ENCODE peak calls at places on chromosomes 3 and 15, in six cellular contexts. D is H1, B is cardiac fibroblast, I is GM12865, M is choroid plexus epithelial cell, W is epithelial cell of proximal tubule. Z is an unnamed sample.

GRCh38 chr3:49465269-49466034 is 4.6 kb upstream of the DAG1 start:
- DNase-seq in W (no peak), B (no peak), M (no peak), D (no peak), I (no peak), Z (no peak)

GRCh38 chr15:51093865-51094605 is 671 bp downstream of the TNFAIP8L3 start:
- DNase-seq in M (peak; percentile 47), W (no peak), I (no peak), B (peak; percentile 66), D (peak; percentile 64), Z (no peak)

GRCh38 chr3:189001559-189001958 is 170.2 kb upstream of the TPRG1 start:
- DNase-seq in B (peak; percentile 85), M (peak; percentile 52), I (no peak), W (peak; percentile 43), D (no peak), Z (peak; percentile 41)

GRCh38 chr3:194007598-194008337 is 128.2 kb upstream of the HES1 start:
- DNase-seq in W (no peak), B (no peak), M (no peak), D (no peak), I (no peak), Z (no peak)

GRCh38 chr3:106628407-106628806 is 748.8 kb upstream of the CCDC54 start:
- DNase-seq in I (no peak), M (peak; percentile 79), D (no peak), B (peak; percentile 72), W (no peak), Z (peak; percentile 9)

GRCh38 chr15:72851586-72851985 is 68.0 kb upstream of the ADPGK start:
- DNase-seq in M (no peak), D (no peak), I (no peak), B (no peak), W (no peak), Z (no peak)

GRCh38 chr15:42016971-42017370 is 3.9 kb downstream of the PLA2G4E start:
- DNase-seq in I (no peak), W (no peak), M (no peak), D (no peak), B (no peak), Z (no peak)

GRCh38 chr15:40486066-40486770 is 15.4 kb downstream of the CHST14 start:
- DNase-seq in D (no peak), M (no peak), B (no peak), W (no peak), I (peak; percentile 63), Z (no peak)

GRCh38 chr3:48086736-48087470 is 70.7 kb upstream of the MAP4 start:
- DNase-seq in W (peak; percentile 29), B (peak; percentile 74), D (no peak), I (no peak), M (peak; percentile 73), Z (no peak)

GRCh38 chr3:45333549-45333948 is 54.8 kb upstream of the LARS2 start:
- DNase-seq in I (no peak), B (peak; percentile 43), W (no peak), D (no peak), M (peak; percentile 31), Z (no peak)

GRCh38 chr15:99143655-99144610 is 39.1 kb downstream of the SYNM start:
- DNase-seq in B (peak; percentile 73), M (peak; percentile 47), D (no peak), W (peak; percentile 51), I (no peak), Z (no peak)

GRCh38 chr15:81257435-81257834 is 60.8 kb downstream of the IL16 start:
- DNase-seq in M (no peak), B (no peak), W (no peak), D (no peak), I (no peak), Z (no peak)

GRCh38 chr3:186255703-186256331 is 106.2 kb downstream of the DGKG start:
- DNase-seq in D (peak; percentile 88), I (peak; percentile 57), M (no peak), W (no peak), B (no peak), Z (no peak)

GRCh38 chr15:58425185-58425584 is 6.6 kb upstream of the LIPC start:
- DNase-seq in M (no peak), W (no peak), D (no peak), I (no peak), B (no peak), Z (no peak)

GRCh38 chr3:81676706-81677456 is 84.6 kb downstream of the GBE1 start:
- DNase-seq in W (no peak), I (no peak), M (no peak), B (no peak), D (no peak), Z (no peak)

GRCh38 chr3:140706360-140706759 is 28.5 kb downstream of the TRIM42 start:
- DNase-seq in D (no peak), M (no peak), W (no peak), I (no peak), B (no peak), Z (no peak)

GRCh38 chr3:69665026-69665739 is 74.1 kb upstream of the MITF start:
- DNase-seq in B (peak; percentile 55), M (peak; percentile 72), W (peak; percentile 57), I (no peak), D (no peak), Z (peak; percentile 90)

GRCh38 chr3:107432013-107432515 is 54.8 kb downstream of the CCDC54 start:
- DNase-seq in B (peak; percentile 39), I (no peak), D (no peak), M (peak; percentile 42), W (no peak), Z (no peak)

GRCh38 chr3:38121451-38121831 is 15.5 kb downstream of the ACAA1 start:
- DNase-seq in I (no peak), W (no peak), M (no peak), D (no peak), B (no peak), Z (no peak)

GRCh38 chr3:4394048-4394447 is 73.0 kb downstream of the SUMF1 start:
- DNase-seq in M (peak; percentile 75), B (peak; percentile 79), W (no peak), D (no peak), I (no peak), Z (no peak)

GRCh38 chr3:73453676-73454075 is 171.1 kb downstream of the PDZRN3 start:
- DNase-seq in D (no peak), I (no peak), B (peak; percentile 58), M (peak; percentile 51), W (no peak), Z (no peak)

GRCh38 chr15:80929689-80930088 is 59.9 kb downstream of the MESD start:
- DNase-seq in W (no peak), M (no peak), D (no peak), I (no peak), B (no peak), Z (no peak)

GRCh38 chr15:82548700-82549099 is 8.4 kb upstream of the RPS17 start:
- DNase-seq in I (peak; percentile 40), M (peak; percentile 21), D (no peak), W (no peak), B (no peak), Z (no peak)

Z was measured in kidney epithelial cell.